ENCODE peak calls at places on chromosomes 3 and 15, in five cellular contexts. J is stimulated activated CD8-positive, alpha-beta memory T cell treated with anti-CD3 and anti-CD28 coated beads, Interleukin-7, amount 100 ng/mL, for 1 hour; R is GM13976; G is pancreas; Q is left ventricle myocardium superior. K is an unnamed sample.
A peak's percentile ranks its signal among the peaks of the same experiment; 100 is the strongest.

GRCh38 chr3:58793052-58793451 is 126.5 kb upstream of the FAM3D start:
- DNase-seq in J (no peak), R (no peak), G (no peak), Q (no peak), K (no peak)

GRCh38 chr3:51502562-51502910 is 2.7 kb upstream of the DCAF1 start:
- DNase-seq in J (no peak), R (no peak), G (no peak), Q (no peak), K (peak; percentile 7)

GRCh38 chr15:95994418-95994817 is 336.1 kb upstream of the NR2F2 start:
- DNase-seq in J (no peak), R (no peak), G (no peak), Q (no peak), K (no peak)

GRCh38 chr15:67025719-67026118 is 39.7 kb upstream of the SMAD3 start:
- DNase-seq in J (no peak), R (no peak), G (no peak), Q (peak; percentile 57), K (peak; percentile 68)

GRCh38 chr15:58269455-58270414 is 131.6 kb downstream of the AQP9 start:
- DNase-seq in J (no peak), R (peak; percentile 52), G (peak; percentile 53), Q (no peak), K (peak; percentile 40)

GRCh38 chr15:80415331-80415730 is 11.1 kb downstream of the ARNT2 start:
- DNase-seq in J (no peak), R (no peak), G (no peak), Q (no peak), K (no peak)

GRCh38 chr3:124627501-124627908 is 102.7 kb upstream of the UMPS start:
- DNase-seq in J (no peak), R (no peak), G (no peak), Q (no peak), K (no peak)

GRCh38 chr3:80141557-80141956 is 373.8 kb upstream of the ROBO1 start:
- DNase-seq in J (no peak), R (no peak), G (no peak), Q (no peak), K (no peak)

GRCh38 chr3:14147617-14148016 is 22.8 kb downstream of the TMEM43 start:
- DNase-seq in J (no peak), R (no peak), G (no peak), Q (no peak), K (no peak)

GRCh38 chr3:111691293-111691909 is 96.3 kb upstream of the ZBED2 start:
- DNase-seq in J (no peak), R (peak; percentile 26), G (no peak), Q (no peak), K (no peak)

GRCh38 chr3:191345334-191345733 is 15.0 kb upstream of the UTS2B start:
- DNase-seq in J (no peak), R (no peak), G (no peak), Q (no peak), K (no peak)

GRCh38 chr15:58594898-58595297 is 154.6 kb downstream of the ADAM10 start:
- DNase-seq in J (no peak), R (peak; percentile 21), G (no peak), Q (no peak), K (no peak)

GRCh38 chr3:51712511-51712931 is 5.7 kb downstream of the GRM2 start:
- DNase-seq in J (no peak), R (no peak), G (no peak), Q (no peak), K (no peak)

GRCh38 chr3:182597621-182598041 is 195.7 kb upstream of the ATP11B start:
- DNase-seq in J (no peak), R (no peak), G (no peak), Q (no peak), K (no peak)

GRCh38 chr3:138187296-138188012 is at the start of gene ARMC8:
- DNase-seq in J (peak; percentile 19), R (no peak), G (peak; percentile 62), Q (peak; percentile 72), K (peak; percentile 83)

GRCh38 chr3:65568497-65568896 is 470.2 kb downstream of the MAGI1 start:
- DNase-seq in J (no peak), R (no peak), G (no peak), Q (no peak), K (no peak)

GRCh38 chr15:63372018-63372705 is 9.5 kb downstream of the CA12 start:
- DNase-seq in J (no peak), R (no peak), G (no peak), Q (no peak), K (no peak)

GRCh38 chr15:60407406-60407805 is 9.6 kb upstream of the ANXA2 start:
- DNase-seq in J (no peak), R (no peak), G (no peak), Q (no peak), K (no peak)

GRCh38 chr3:180855364-180855763 is 57.1 kb upstream of the FXR1 start:
- DNase-seq in J (no peak), R (no peak), G (no peak), Q (no peak), K (no peak)

GRCh38 chr3:46673151-46674030 is 20.1 kb downstream of the ALS2CL start:
- DNase-seq in J (no peak), R (no peak), G (peak; percentile 11), Q (peak; percentile 17), K (peak; percentile 17)

GRCh38 chr3:136716629-136717028 is 35.5 kb downstream of the STAG1 start:
- DNase-seq in J (no peak), R (no peak), G (no peak), Q (no peak), K (no peak)